ENCODE peak calls at places on chromosomes 3 and 15, in five cellular contexts. B, R, V, W and I are unnamed samples.

GRCh38 chr3:133570937-133571320 is 2.6 kb upstream of the CDV3 start:
- DNase-seq in B (no peak), R (no peak), V (no peak), W (no peak), I (no peak)

GRCh38 chr3:45054196-45054857 is 28.2 kb downstream of the CLEC3B start:
- DNase-seq in B (peak; percentile 80), R (no peak), V (no peak), W (no peak), I (peak; percentile 54)

GRCh38 chr15:74432968-74433591 is 678 bp downstream of the SEMA7A start:
- DNase-seq in B (no peak), R (no peak), V (no peak), W (no peak), I (no peak)

GRCh38 chr3:195247863-195248189 is 23.1 kb downstream of the XXYLT1 start:
- DNase-seq in B (no peak), R (no peak), V (no peak), W (no peak), I (no peak)

GRCh38 chr15:31263751-31264533 is 62.7 kb upstream of the KLF13 start:
- DNase-seq in B (no peak), R (no peak), V (peak; percentile 44), W (no peak), I (no peak)

GRCh38 chr3:54987719-54988118 is 59.9 kb upstream of the LRTM1 start:
- DNase-seq in B (no peak), R (no peak), V (no peak), W (no peak), I (no peak)

GRCh38 chr15:97933589-97933988 is 26.9 kb upstream of the ARRDC4 start:
- DNase-seq in B (no peak), R (no peak), V (no peak), W (no peak), I (no peak)

GRCh38 chr3:120988994-120989393 is 81.0 kb downstream of the STXBP5L start:
- DNase-seq in B (no peak), R (no peak), V (no peak), W (no peak), I (no peak)

GRCh38 chr3:17841190-17841828 is 98.9 kb upstream of the TBC1D5 start:
- DNase-seq in B (no peak), R (peak; percentile 16), V (peak; percentile 60), W (peak; percentile 4), I (no peak)

GRCh38 chr3:187958432-187959003 is 195.4 kb upstream of the LPP start:
- DNase-seq in B (no peak), R (no peak), V (no peak), W (no peak), I (no peak)

GRCh38 chr3:19543212-19543841 is 390.7 kb downstream of the EFHB start:
- DNase-seq in B (no peak), R (no peak), V (no peak), W (no peak), I (no peak)

GRCh38 chr3:63922800-63923199 is 10.6 kb upstream of the SCAANT1 start:
- DNase-seq in B (no peak), R (no peak), V (no peak), W (no peak), I (no peak)

GRCh38 chr3:73832426-73832825 is 207.7 kb upstream of the PDZRN3 start:
- DNase-seq in B (peak; percentile 21), R (no peak), V (no peak), W (no peak), I (no peak)

GRCh38 chr3:16452265-16452664 is 61.2 kb downstream of the RFTN1 start:
- DNase-seq in B (no peak), R (no peak), V (no peak), W (no peak), I (no peak)

GRCh38 chr3:138195491-138195890 is 8.4 kb downstream of the ARMC8 start:
- DNase-seq in B (no peak), R (no peak), V (no peak), W (no peak), I (no peak)

GRCh38 chr3:13608969-13609725 is 60.2 kb downstream of the FBLN2 start:
- DNase-seq in B (no peak), R (no peak), V (no peak), W (no peak), I (no peak)

GRCh38 chr3:158709666-158710083 is 22.6 kb downstream of the RARRES1 start:
- DNase-seq in B (peak; percentile 98), R (no peak), V (no peak), W (no peak), I (peak; percentile 93)

GRCh38 chr15:77702211-77702957 is 69.7 kb upstream of the LINGO1 start:
- DNase-seq in B (no peak), R (peak; percentile 93), V (no peak), W (no peak), I (no peak)

GRCh38 chr3:43024183-43024865 is 45.2 kb downstream of the GASK1A start:
- DNase-seq in B (no peak), R (no peak), V (no peak), W (no peak), I (no peak)

GRCh38 chr3:46677096-46677702 is 16.3 kb downstream of the ALS2CL start:
- DNase-seq in B (no peak), R (no peak), V (no peak), W (no peak), I (no peak)

GRCh38 chr3:33373082-33373437 is 67.1 kb downstream of the UBP1 start:
- DNase-seq in B (no peak), R (no peak), V (no peak), W (no peak), I (no peak)

GRCh38 chr3:72123908-72124441 is 339.0 kb upstream of the PROK2 start:
- DNase-seq in B (peak; percentile 90), R (no peak), V (no peak), W (peak; percentile 50), I (peak; percentile 42)

GRCh38 chr3:139231555-139232281 is 112.1 kb upstream of the MRPS22 start:
- DNase-seq in B (no peak), R (no peak), V (no peak), W (no peak), I (no peak)

GRCh38 chr3:55620361-55621025 is 133.4 kb upstream of the WNT5A start:
- DNase-seq in B (no peak), R (no peak), V (no peak), W (no peak), I (no peak)

GRCh38 chr3:51715231-51716058 is 8.6 kb downstream of the GRM2 start:
- DNase-seq in B (no peak), R (no peak), V (no peak), W (no peak), I (no peak)

GRCh38 chr3:52193059-52193458 is 4.9 kb upstream of the ALAS1 start:
- DNase-seq in B (no peak), R (no peak), V (no peak), W (no peak), I (peak; percentile 35)

GRCh38 chr3:53658613-53659193 is 164.3 kb downstream of the CACNA1D start:
- DNase-seq in B (no peak), R (no peak), V (no peak), W (no peak), I (no peak)

GRCh38 chr3:35043040-35043439 is 596.3 kb upstream of the ARPP21 start:
- DNase-seq in B (no peak), R (no peak), V (no peak), W (no peak), I (no peak)

GRCh38 chr15:68818671-68819450 is 1.8 kb downstream of the ANP32A start:
- DNase-seq in B (no peak), R (no peak), V (peak; percentile 19), W (no peak), I (peak; percentile 38)

GRCh38 chr3:44929782-44930181 is 46.2 kb downstream of the ZDHHC3 start:
- DNase-seq in B (no peak), R (no peak), V (no peak), W (no peak), I (no peak)